ENCODE peak calls at places on chromosomes 5 and 9, in nine cellular contexts. N, Z, P, W, O, D, A, C and V are unnamed samples.

GRCh38 chr5:139414601-139415121 is 10.8 kb upstream of the SPATA24 start:
- DNase-seq in N (no peak), Z (no peak), P (peak; percentile 29), W (no peak), O (peak; percentile 65), D (no peak), A (no peak), C (peak; percentile 24), V (no peak)

GRCh38 chr5:147763791-147764525 is 18.6 kb downstream of the JAKMIP2 start:
- DNase-seq in N (no peak), Z (no peak), P (no peak), W (no peak), O (no peak), D (peak; percentile 91), A (no peak), C (no peak), V (no peak)

GRCh38 chr5:160427607-160428006 is 6.0 kb downstream of the PTTG1 start:
- DNase-seq in N (no peak), Z (no peak), P (no peak), W (no peak), O (no peak), D (no peak), A (no peak), C (no peak), V (no peak)

GRCh38 chr9:36034911-36035490 is 1.7 kb upstream of the RECK start:
- DNase-seq in N (no peak), Z (no peak), P (no peak), W (no peak), O (no peak), D (no peak), A (no peak), C (no peak), V (no peak)

GRCh38 chr5:72107874-72108199 is 562 bp downstream of the MAP1B start:
- DNase-seq in N (no peak), Z (no peak), P (no peak), W (no peak), O (no peak), D (peak; percentile 13), A (no peak), C (no peak), V (no peak)

GRCh38 chr5:10556331-10556807 is 7.5 kb upstream of the ANKRD33B start:
- DNase-seq in N (peak; percentile 82), Z (no peak), P (no peak), W (peak; percentile 27), O (no peak), D (no peak), A (peak; percentile 78), C (no peak), V (no peak)

GRCh38 chr9:110468950-110469349 is 110.6 kb downstream of the SVEP1 start:
- DNase-seq in N (no peak), Z (no peak), P (no peak), W (no peak), O (no peak), D (no peak), A (no peak), C (no peak), V (no peak)

GRCh38 chr9:70479880-70480291 is 65.4 kb upstream of the KLF9 start:
- DNase-seq in N (peak; percentile 40), Z (no peak), P (no peak), W (no peak), O (no peak), D (no peak), A (no peak), C (no peak), V (no peak)

GRCh38 chr9:113376634-113377531 is at the start of gene HDHD3:
- DNase-seq in N (peak; percentile 86), Z (peak; percentile 76), P (peak; percentile 71), W (peak; percentile 31), O (peak; percentile 70), D (peak; percentile 46), A (peak; percentile 83), C (peak; percentile 77), V (peak; percentile 48)

GRCh38 chr9:9521033-9521779 is 1091.6 kb downstream of the PTPRD start:
- DNase-seq in N (no peak), Z (no peak), P (no peak), W (no peak), O (no peak), D (no peak), A (no peak), C (no peak), V (no peak)

GRCh38 chr9:18824095-18824666 is 208.8 kb downstream of the SAXO1 start:
- DNase-seq in N (no peak), Z (no peak), P (no peak), W (no peak), O (no peak), D (peak; percentile 15), A (no peak), C (no peak), V (no peak)

GRCh38 chr9:93205045-93205768 is 21.3 kb downstream of the WNK2 start:
- DNase-seq in N (no peak), Z (no peak), P (peak; percentile 38), W (no peak), O (peak; percentile 36), D (no peak), A (no peak), C (peak; percentile 30), V (no peak)

GRCh38 chr5:27312291-27312690 is 273.9 kb upstream of the CDH9 start:
- DNase-seq in N (no peak), Z (no peak), P (no peak), W (no peak), O (no peak), D (no peak), A (no peak), C (no peak), V (no peak)

GRCh38 chr9:37501957-37502596 is 16.3 kb downstream of the POLR1E start:
- DNase-seq in N (no peak), Z (no peak), P (no peak), W (no peak), O (no peak), D (no peak), A (no peak), C (no peak), V (no peak)

GRCh38 chr9:116491219-116491618 is 195.9 kb upstream of the TRIM32 start:
- DNase-seq in N (no peak), Z (no peak), P (no peak), W (no peak), O (no peak), D (no peak), A (no peak), C (no peak), V (no peak)

GRCh38 chr9:116209406-116210116 is 56.0 kb downstream of the PAPPA start:
- DNase-seq in N (no peak), Z (no peak), P (no peak), W (no peak), O (no peak), D (no peak), A (peak; percentile 11), C (no peak), V (no peak)

GRCh38 chr5:148636353-148636752 is 18.0 kb downstream of the HTR4 start:
- DNase-seq in N (no peak), Z (no peak), P (no peak), W (no peak), O (no peak), D (no peak), A (no peak), C (no peak), V (no peak)

GRCh38 chr9:114210691-114211276 is 55.4 kb downstream of the COL27A1 start:
- DNase-seq in N (no peak), Z (no peak), P (no peak), W (no peak), O (no peak), D (no peak), A (no peak), C (no peak), V (no peak)

GRCh38 chr5:37506722-37507121 is 127.6 kb downstream of the WDR70 start:
- DNase-seq in N (no peak), Z (no peak), P (no peak), W (no peak), O (no peak), D (no peak), A (no peak), C (no peak), V (no peak)

GRCh38 chr5:142797420-142797819 is 27.2 kb downstream of the ARHGAP26 start:
- DNase-seq in N (no peak), Z (no peak), P (no peak), W (no peak), O (no peak), D (no peak), A (no peak), C (no peak), V (no peak)

GRCh38 chr9:36995927-36996471 is 38.1 kb downstream of the PAX5 start:
- DNase-seq in N (peak; percentile 62), Z (no peak), P (peak; percentile 43), W (no peak), O (peak; percentile 9), D (peak; percentile 8), A (peak; percentile 71), C (no peak), V (peak; percentile 32)

GRCh38 chr9:36866840-36867239 is 167.2 kb downstream of the PAX5 start:
- DNase-seq in N (no peak), Z (no peak), P (no peak), W (no peak), O (no peak), D (no peak), A (no peak), C (no peak), V (no peak)

GRCh38 chr9:75551866-75552265 is 338.6 kb upstream of the PCSK5 start:
- DNase-seq in N (no peak), Z (no peak), P (no peak), W (no peak), O (no peak), D (no peak), A (no peak), C (no peak), V (no peak)

GRCh38 chr9:35731415-35732184 is 395 bp downstream of the TLN1 start:
- DNase-seq in N (peak; percentile 9), Z (peak; percentile 33), P (no peak), W (no peak), O (no peak), D (peak; percentile 20), A (no peak), C (no peak), V (no peak)

GRCh38 chr5:141573489-141574121 is 45.2 kb downstream of the DIAPH1 start:
- DNase-seq in N (no peak), Z (no peak), P (no peak), W (no peak), O (no peak), D (no peak), A (no peak), C (no peak), V (no peak)

GRCh38 chr9:88224938-88225337 is 86.7 kb upstream of the SPATA31C2 start:
- DNase-seq in N (no peak), Z (no peak), P (no peak), W (no peak), O (no peak), D (no peak), A (no peak), C (no peak), V (no peak)

GRCh38 chr9:37784640-37785483 is at the start of gene EXOSC3:
- DNase-seq in N (peak; percentile 43), Z (peak; percentile 85), P (peak; percentile 89), W (peak; percentile 68), O (peak; percentile 90), D (peak; percentile 89), A (peak; percentile 83), C (peak; percentile 84), V (peak; percentile 88)

GRCh38 chr9:3842839-3843238 is 317.0 kb upstream of the RFX3 start:
- DNase-seq in N (no peak), Z (no peak), P (no peak), W (no peak), O (no peak), D (no peak), A (no peak), C (no peak), V (no peak)

GRCh38 chr5:140221697-140222223 is 46.8 kb downstream of the CYSTM1 start:
- DNase-seq in N (peak; percentile 47), Z (no peak), P (no peak), W (peak; percentile 51), O (no peak), D (peak; percentile 53), A (peak; percentile 36), C (no peak), V (peak; percentile 59)